ENCODE peak calls at places on chromosomes 4 and X, in seven cellular contexts. Z is suprapubic skin; Q is aorta; W is activated T-helper 9 cell treated with anti-CD3 and anti-CD28 coated beads, Interleukin-2, amount 50 U/mL, for 16 hours; K is neural progenitor cell; H is RCC 7860; D is EL. J is an unnamed sample.

GRCh38 chrX:46381630-46382029 is 163.6 kb downstream of the ZNF674 start:
- DNase-seq in H (no peak), Z (no peak), K (peak), W (no peak), D (peak), Q (no peak), J (peak)

GRCh38 chr4:37320518-37321235 is 76.1 kb downstream of the NWD2 start:
- DNase-seq in D (no peak), W (no peak), Z (no peak), Q (no peak), H (no peak), K (no peak), J (no peak)

GRCh38 chr4:181520790-181521189 is 722.4 kb upstream of the TENM3 start:
- DNase-seq in D (no peak), Q (no peak), K (no peak), W (no peak), Z (no peak), H (no peak), J (no peak)

GRCh38 chr4:40923326-40924095 is 173.8 kb downstream of the NSUN7 start:
- DNase-seq in H (no peak), K (no peak), Z (no peak), D (no peak), W (no peak), Q (no peak), J (no peak)

GRCh38 chr4:11743236-11743635 is 314.5 kb upstream of the HS3ST1 start:
- DNase-seq in D (no peak), Q (no peak), K (no peak), W (no peak), H (no peak), Z (no peak), J (no peak)

GRCh38 chrX:17812763-17813162 is 48.3 kb downstream of the RAI2 start:
- DNase-seq in Z (no peak), Q (no peak), K (peak), D (no peak), H (no peak), W (no peak), J (no peak)

GRCh38 chrX:41180194-41180902 is 95.1 kb downstream of the USP9X start:
- DNase-seq in Z (no peak), D (peak), W (peak), Q (no peak), K (peak), H (peak), J (peak)

GRCh38 chr4:41885456-41885855 is 49.8 kb upstream of the TMEM33 start:
- DNase-seq in W (no peak), K (no peak), Z (no peak), H (no peak), D (no peak), Q (no peak), J (no peak)

GRCh38 chr4:42555828-42556227 is 101.1 kb downstream of the ATP8A1 start:
- DNase-seq in Q (no peak), W (no peak), H (no peak), K (no peak), Z (no peak), D (no peak), J (no peak)

GRCh38 chrX:129347291-129347690 is 176.0 kb downstream of the SMARCA1 start:
- DNase-seq in D (no peak), Z (no peak), W (no peak), K (peak), Q (no peak), H (no peak), J (no peak)

GRCh38 chr4:112284166-112284565 is 1.5 kb downstream of the TIFA start:
- DNase-seq in Z (no peak), W (no peak), K (no peak), Q (no peak), H (no peak), D (peak), J (no peak)

GRCh38 chr4:106287353-106287969 is 28.5 kb downstream of the TBCK start:
- DNase-seq in H (peak), Z (no peak), D (peak), Q (no peak), W (no peak), K (no peak), J (no peak)

J was measured in GM13976.